ENCODE peak calls at places on chromosomes 4 and X, in five cellular contexts. R, A, K, L and F are unnamed samples.

GRCh38 chr4:5969777-5970176 is 48.5 kb downstream of the C4orf50 start:
- DNase-seq in R (no peak), A (no peak), K (no peak), L (no peak), F (no peak)

GRCh38 chr4:86338989-86339388 is 20.9 kb downstream of the MAPK10 start:
- DNase-seq in R (no peak), A (no peak), K (no peak), L (no peak), F (no peak)

GRCh38 chr4:37219251-37219650 is 25.3 kb upstream of the NWD2 start:
- DNase-seq in R (no peak), A (no peak), K (peak; percentile 96), L (no peak), F (no peak)

GRCh38 chr4:56050584-56050983 is 101.8 kb downstream of the CEP135 start:
- DNase-seq in R (no peak), A (no peak), K (no peak), L (no peak), F (no peak)

GRCh38 chr4:183130328-183131155 is 31.5 kb downstream of the WWC2 start:
- DNase-seq in R (no peak), A (no peak), K (peak; percentile 89), L (no peak), F (peak; percentile 57)

GRCh38 chrX:2497961-2498780 is 2.6 kb downstream of the DHRSX start:
- DNase-seq in R (no peak), A (no peak), K (no peak), L (peak; percentile 61), F (peak; percentile 22)

GRCh38 chr4:78627046-78627965 is 75.7 kb downstream of the ANXA3 start:
- DNase-seq in R (no peak), A (no peak), K (no peak), L (no peak), F (no peak)

GRCh38 chr4:8763966-8764901 is 107.4 kb downstream of the HMX1 start:
- DNase-seq in R (no peak), A (no peak), K (no peak), L (no peak), F (peak; percentile 24)